ENCODE peak calls at places on chromosome 2, in nine cellular contexts. G is CD4-positive, alpha-beta T cell; V is GM06990; R is astrocyte of the cerebellum; X is Peyer's patch; H is coronary artery; S is tibial artery; Z is Calu3; M is BE2C. D is an unnamed sample.

GRCh38 chr2:62933398-62933917 is 117.2 kb upstream of the OTX1 start:
- DNase-seq in S (no peak), X (no peak), M (no peak), G (no peak), Z (no peak), V (no peak), H (no peak), R (no peak), D (no peak)

GRCh38 chr2:24558781-24559540 is 67.9 kb downstream of the NCOA1 start:
- DNase-seq in S (no peak), G (no peak), R (no peak), V (no peak), X (no peak), H (no peak), Z (no peak), M (no peak), D (no peak)

GRCh38 chr2:199207011-199207410 is 250.7 kb downstream of the SATB2 start:
- DNase-seq in S (no peak), X (no peak), V (no peak), G (no peak), M (no peak), Z (no peak), R (no peak), H (no peak), D (no peak)

GRCh38 chr2:70995227-70995729 is 605 bp upstream of the TEX261 start:
- DNase-seq in X (no peak), G (peak; percentile 46), H (peak; percentile 69), S (no peak), M (peak; percentile 25), V (peak; percentile 48), Z (peak; percentile 63), R (peak; percentile 19), D (no peak)

GRCh38 chr2:12556762-12557161 is 160.0 kb upstream of the TRIB2 start:
- DNase-seq in H (no peak), G (no peak), R (no peak), V (no peak), X (no peak), M (no peak), S (no peak), Z (peak; percentile 6), D (no peak)

GRCh38 chr2:69770193-69770702 is 28.3 kb downstream of the ANXA4 start:
- DNase-seq in V (no peak), R (peak; percentile 57), M (no peak), G (no peak), S (peak; percentile 70), X (peak; percentile 51), H (no peak), Z (peak; percentile 63), D (no peak)

GRCh38 chr2:121284424-121285076 is 452 bp downstream of the TFCP2L1 start:
- DNase-seq in R (no peak), M (no peak), Z (peak; percentile 49), X (no peak), V (no peak), S (no peak), H (no peak), G (no peak), D (no peak)

GRCh38 chr2:11326692-11327211 is 17.7 kb downstream of the ROCK2 start:
- DNase-seq in V (no peak), Z (no peak), X (no peak), S (no peak), H (no peak), R (no peak), G (no peak), M (no peak), D (no peak)

GRCh38 chr2:102070058-102070642 is 72.4 kb upstream of the IL1R1 start:
- DNase-seq in H (peak; percentile 94), Z (peak; percentile 41), S (peak; percentile 84), G (no peak), X (no peak), R (no peak), V (no peak), M (no peak), D (no peak)

GRCh38 chr2:204452464-204453023 is 92.7 kb upstream of the PARD3B start:
- DNase-seq in S (peak; percentile 39), V (no peak), Z (peak; percentile 63), M (no peak), G (no peak), X (no peak), H (peak; percentile 76), R (peak; percentile 99), D (no peak)

GRCh38 chr2:181805228-181806038 is 86.1 kb upstream of the ITPRID2 start:
- DNase-seq in V (no peak), H (no peak), M (no peak), Z (no peak), G (no peak), X (no peak), S (no peak), R (peak; percentile 77), D (no peak)

GRCh38 chr2:51483720-51484119 is 451.8 kb upstream of the NRXN1 start:
- DNase-seq in G (no peak), S (no peak), X (no peak), Z (no peak), V (no peak), H (no peak), M (no peak), R (no peak), D (no peak)

GRCh38 chr2:239062743-239063142 is 214.9 kb downstream of the TWIST2 start:
- DNase-seq in R (no peak), H (no peak), M (no peak), Z (no peak), V (no peak), S (no peak), X (no peak), G (no peak), D (no peak)

GRCh38 chr2:705971-706511 is 28.8 kb upstream of the TMEM18 start:
- DNase-seq in H (no peak), V (peak; percentile 37), R (no peak), X (no peak), S (no peak), Z (no peak), M (no peak), G (no peak), D (no peak)

GRCh38 chr2:152491139-152491472 is 156.1 kb downstream of the FMNL2 start:
- DNase-seq in Z (no peak), V (no peak), X (no peak), H (no peak), M (no peak), R (no peak), G (no peak), S (peak; percentile 79), D (no peak)

GRCh38 chr2:118169359-118170005 is 81.2 kb downstream of the INSIG2 start:
- DNase-seq in R (no peak), V (no peak), G (no peak), H (no peak), S (peak; percentile 60), M (no peak), Z (peak; percentile 25), X (no peak), D (no peak)
- TF ChIP-seq CTCF in R (no peak), V (no peak), G (no peak), H (no peak), S (no peak), M (no peak), Z (no peak), X (no peak), D (no peak)

DNA sequence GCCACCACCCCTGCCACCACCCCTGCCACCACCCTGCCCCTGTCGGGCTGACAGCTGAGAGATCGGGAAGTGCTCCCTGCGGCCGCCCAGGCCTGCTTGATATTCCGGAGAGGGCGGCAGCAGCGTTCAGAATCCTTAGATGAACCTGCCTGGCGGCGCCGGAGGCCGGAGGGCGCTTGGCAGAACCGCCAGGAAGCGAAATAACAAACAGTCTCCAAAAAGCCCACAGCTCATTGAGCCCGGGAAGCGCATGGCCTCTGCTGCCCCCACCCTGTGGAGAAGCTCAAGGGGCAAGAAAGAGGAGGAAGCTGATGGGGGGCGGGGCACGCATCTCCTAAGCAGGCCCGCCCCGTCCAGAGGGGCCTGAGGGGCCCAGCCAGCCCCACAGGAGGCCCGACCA is 92.2 kb upstream of the MBOAT2 start:
- DNase-seq in G (no peak), M (peak; percentile 58), Z (no peak), X (peak; percentile 66), S (peak; percentile 55), R (no peak), V (no peak), H (no peak), D (no peak)
- TF ChIP-seq CTCF in G (no peak), M (peak; percentile 29), Z (no peak), X (no peak), S (no peak), R (no peak), V (no peak), H (no peak), D (no peak)

DNA sequence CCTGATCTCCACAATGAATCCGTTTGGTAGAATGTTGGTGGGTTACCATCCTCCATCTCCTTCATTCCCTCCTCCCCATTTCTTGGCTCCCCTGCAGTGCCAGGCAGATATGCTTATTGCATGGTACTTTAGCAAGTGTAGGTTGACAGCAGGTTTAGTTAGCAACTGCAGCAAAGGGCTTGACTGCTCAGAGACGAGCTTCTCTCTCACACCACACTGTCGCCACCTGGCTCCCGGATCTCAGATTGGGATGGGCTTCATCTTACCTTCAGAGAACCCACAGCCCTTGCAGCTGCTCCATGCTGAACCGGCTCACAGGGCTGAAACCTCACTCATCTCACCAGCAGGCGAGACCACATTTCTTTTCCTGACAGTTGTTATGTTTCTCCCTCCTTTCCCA is 88.8 kb downstream of the VWA3B start:
- DNase-seq in G (no peak), Z (no peak), R (no peak), X (no peak), H (no peak), S (no peak), M (no peak), V (no peak), D (no peak)
- TF ChIP-seq CTCF in G (no peak), Z (no peak), R (no peak), X (peak; percentile 51), H (no peak), S (no peak), M (no peak), V (no peak), D (no peak)

DNA sequence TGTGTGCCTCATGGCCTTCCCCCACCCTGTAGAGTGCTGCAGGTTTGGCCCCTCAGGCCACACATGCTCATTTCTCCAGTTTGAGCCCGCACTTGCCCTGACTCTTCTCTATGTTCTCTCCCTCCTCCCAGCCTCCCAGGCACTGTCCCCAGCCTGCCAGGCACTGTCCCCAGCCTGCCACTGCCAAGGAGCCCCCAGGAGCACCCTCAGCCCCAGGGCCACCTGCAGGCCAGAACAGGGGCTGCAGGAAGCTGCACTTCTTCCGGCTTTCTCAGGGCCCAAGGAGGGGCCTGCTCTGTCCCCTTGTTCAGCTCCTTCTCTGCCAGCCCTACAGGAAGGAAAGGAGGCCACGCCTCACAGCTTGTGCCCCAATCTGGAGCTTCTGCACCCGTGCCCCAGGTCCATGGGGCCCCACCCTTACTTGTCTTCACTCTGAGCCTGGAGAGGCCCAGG is 31.6 kb downstream of the CYP26B1 start:
- DNase-seq in G (no peak), M (no peak), Z (peak; percentile 77), H (peak; percentile 59), X (no peak), R (no peak), S (no peak), V (no peak), D (no peak)
- TF ChIP-seq CTCF in G (no peak), M (peak; percentile 25), Z (peak; percentile 64), H (no peak), X (no peak), R (peak; percentile 58), S (no peak), V (peak; percentile 49), D (no peak)

GRCh38 chr2:200445284-200445683 is 64.6 kb downstream of the KCTD18 start:
- DNase-seq in H (no peak), Z (no peak), G (no peak), M (no peak), X (no peak), V (no peak), S (no peak), R (no peak), D (no peak)
- TF ChIP-seq CTCF in H (no peak), Z (no peak), G (peak; percentile 18), M (no peak), X (no peak), V (no peak), S (no peak), R (no peak), D (no peak)

GRCh38 chr2:25585189-25585588 is 88.2 kb downstream of the DTNB start:
- DNase-seq in G (no peak), V (no peak), X (no peak), R (no peak), S (no peak), Z (no peak), H (no peak), M (no peak), D (no peak)
- TF ChIP-seq CTCF in G (no peak), V (no peak), X (no peak), R (no peak), S (no peak), Z (no peak), H (no peak), M (no peak), D (no peak)